ENCODE peak calls at places on chromosomes 3 and 15, in six cellular contexts. R is K562, D is B cell, M is heart right ventricle, Y is WERI-Rb-1, H is fibroblast of lung. Q is an unnamed sample.

GRCh38 chr3:129101370-129102138 is 20.1 kb downstream of the RAB43 start:
- DNase-seq in Y (no peak), D (no peak), H (no peak), M (no peak), R (no peak), Q (no peak)

GRCh38 chr15:68774120-68774519 is 46.6 kb downstream of the ANP32A start:
- DNase-seq in D (no peak), H (no peak), R (no peak), Y (no peak), M (no peak), Q (no peak)

GRCh38 chr15:78979456-78980320 is 34.8 kb upstream of the CTSH start:
- DNase-seq in M (no peak), Y (peak), R (peak), H (peak), D (peak), Q (peak)

GRCh38 chr3:189779166-189779565 is 148.0 kb downstream of the TP63 start:
- DNase-seq in R (no peak), Y (no peak), H (no peak), M (no peak), D (no peak), Q (no peak)

GRCh38 chr15:34725565-34725964 is 29.2 kb downstream of the GJD2 start:
- DNase-seq in H (peak), Y (no peak), D (no peak), R (no peak), M (no peak), Q (no peak)

GRCh38 chr3:125011941-125012340 is 43.9 kb downstream of the HEG1 start:
- DNase-seq in D (no peak), Y (peak), H (peak), R (no peak), M (no peak), Q (no peak)

GRCh38 chr3:119794971-119795612 is 13.2 kb downstream of the NR1I2 start:
- DNase-seq in H (peak), Y (no peak), D (no peak), R (peak), M (no peak), Q (peak)

GRCh38 chr3:127234784-127235183 is 41.9 kb downstream of the PRR23E start:
- DNase-seq in H (no peak), M (no peak), D (no peak), R (no peak), Y (no peak), Q (no peak)

GRCh38 chr15:25058080-25058785 is 103.4 kb downstream of the SNRPN start:
- DNase-seq in H (no peak), D (no peak), R (no peak), Y (no peak), M (no peak), Q (no peak)

GRCh38 chr3:195001961-195002861 is 268.7 kb downstream of the XXYLT1 start:
- DNase-seq in R (peak), H (peak), Y (peak), D (peak), M (peak), Q (peak)

GRCh38 chr15:89672221-89673161 is 6.7 kb downstream of the PLIN1 start:
- DNase-seq in Y (no peak), H (peak), R (no peak), D (no peak), M (no peak), Q (peak)

GRCh38 chr3:116019254-116019763 is 396.0 kb downstream of the GAP43 start:
- DNase-seq in Y (no peak), D (no peak), R (no peak), H (no peak), M (no peak), Q (no peak)

GRCh38 chr3:132265488-132265887 is 51.7 kb upstream of the ACP3 start:
- DNase-seq in M (no peak), Y (no peak), D (no peak), H (no peak), R (no peak), Q (no peak)

GRCh38 chr15:86139828-86140227 is 60.2 kb downstream of the AGBL1 start:
- DNase-seq in D (no peak), R (peak), Y (peak), H (no peak), M (no peak), Q (no peak)

GRCh38 chr15:68334661-68335124 is 57.1 kb downstream of the FEM1B start:
- DNase-seq in D (no peak), M (no peak), H (peak), Y (no peak), R (no peak), Q (peak)

GRCh38 chr3:159902531-159903314 is 85.9 kb upstream of the IL12A start:
- DNase-seq in M (no peak), H (no peak), Y (no peak), R (no peak), D (peak), Q (no peak)

GRCh38 chr3:4633078-4634004 is 140.2 kb downstream of the ITPR1 start:
- DNase-seq in D (no peak), R (peak), H (peak), M (no peak), Y (no peak), Q (peak)

GRCh38 chr15:65747265-65747664 is 44.8 kb downstream of the DENND4A start:
- DNase-seq in Y (no peak), R (no peak), H (no peak), D (no peak), M (no peak), Q (no peak)
- TF ChIP-seq CTCF in Y (no peak), R (no peak), H (no peak), D (no peak), M (no peak), Q (no peak)

DNA sequence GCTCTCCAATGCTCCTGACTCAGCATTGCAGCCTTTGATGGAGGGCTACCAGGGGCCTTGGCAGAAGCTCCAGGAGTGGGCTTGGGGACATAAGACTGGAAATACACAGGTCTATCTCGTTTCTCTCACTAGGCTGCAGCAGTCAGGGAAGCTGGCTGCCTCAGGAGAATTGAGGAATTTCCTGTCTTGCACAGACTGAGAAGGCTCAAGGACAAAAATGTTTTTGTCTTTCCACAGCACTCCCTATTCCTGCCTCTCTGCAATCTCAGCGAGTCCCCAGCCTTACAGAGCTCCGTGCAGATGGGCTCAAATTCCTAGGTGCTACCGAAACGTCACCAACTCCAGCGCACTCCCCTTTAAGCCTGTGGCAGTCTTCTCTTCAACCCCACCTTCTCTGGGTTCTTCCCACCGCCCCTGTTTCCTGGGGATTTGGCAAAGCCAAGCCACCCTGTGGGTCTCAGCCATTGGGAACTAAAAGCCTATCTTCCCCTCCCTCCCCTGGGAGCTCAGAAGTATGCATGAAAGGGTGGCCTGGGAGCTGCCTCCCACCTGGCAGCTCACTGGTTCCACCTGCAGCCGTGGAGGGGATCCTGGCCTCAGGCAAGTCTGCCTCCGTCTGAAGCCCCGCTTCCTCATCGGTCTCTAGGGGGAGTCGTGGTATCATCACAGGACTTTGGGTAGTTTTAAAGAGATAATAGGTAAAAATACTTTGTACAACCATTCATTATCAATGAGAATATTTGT is 322.6 kb upstream of the FRG2C start:
- DNase-seq in H (no peak), Y (peak), R (no peak), D (no peak), M (no peak), Q (peak)
- TF ChIP-seq CTCF in H (no peak), Y (peak), R (no peak), D (no peak), M (no peak), Q (peak)

GRCh38 chr3:186540444-186541226 is 3.5 kb downstream of the CRYGS start:
- DNase-seq in D (peak), R (peak), H (peak), Y (peak), M (no peak), Q (peak)
- TF ChIP-seq CTCF in D (peak), R (peak), H (peak), Y (peak), M (peak), Q (peak)

DNA sequence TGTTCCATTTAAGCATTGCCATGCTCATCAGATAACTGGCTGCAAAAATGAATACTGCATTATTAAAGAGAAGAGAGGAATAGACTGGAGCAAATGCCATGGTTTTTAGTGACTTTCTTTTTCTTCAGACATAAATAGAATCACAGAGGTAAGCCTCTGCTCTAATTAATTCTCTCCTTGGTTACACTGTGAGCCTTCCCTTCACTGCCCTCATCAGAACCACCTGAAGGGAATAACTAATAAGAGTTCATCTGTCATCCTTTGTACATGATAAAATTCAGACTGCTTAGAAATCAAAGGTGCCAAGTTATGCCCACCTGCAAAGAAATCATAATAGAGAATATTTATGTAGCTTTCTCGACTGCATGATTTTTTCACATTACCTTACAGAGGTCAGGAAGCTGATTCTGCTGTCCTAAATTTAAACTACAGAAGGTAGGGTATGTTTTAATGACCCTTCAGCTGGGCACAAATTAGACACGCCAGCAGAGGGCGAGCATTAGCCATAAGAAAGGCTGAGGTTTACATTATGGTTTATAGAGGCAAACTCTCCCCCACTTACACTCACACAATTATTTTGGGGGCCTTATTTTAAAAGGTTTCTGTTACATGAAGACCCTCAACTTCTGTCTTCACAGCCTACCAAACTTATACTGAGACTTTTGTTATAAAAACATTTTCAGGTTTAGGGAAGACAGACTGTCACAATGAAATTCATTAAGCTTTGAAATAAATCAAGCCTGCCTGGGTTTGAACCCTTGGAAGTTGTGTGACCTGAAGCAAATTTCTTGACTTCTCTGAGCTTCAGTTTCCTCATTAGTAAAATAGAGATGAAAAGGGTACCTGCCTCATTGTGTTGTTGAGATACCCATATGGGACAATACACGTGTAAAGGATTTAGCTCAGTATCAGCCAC is 15.3 kb upstream of the UNC13C start:
- DNase-seq in H (no peak), R (no peak), M (peak), Y (peak), D (no peak), Q (peak)
- TF ChIP-seq CTCF in H (no peak), R (peak), M (peak), Y (peak), D (no peak), Q (peak)

GRCh38 chr3:141181191-141181590 is 50.4 kb upstream of the PXYLP1 start:
- DNase-seq in R (no peak), M (no peak), H (no peak), Y (no peak), D (no peak), Q (no peak)
- TF ChIP-seq CTCF in R (no peak), M (no peak), H (no peak), Y (no peak), D (no peak), Q (no peak)

GRCh38 chr3:11530153-11530721 is 113.5 kb downstream of the VGLL4 start:
- DNase-seq in H (peak), M (peak), R (no peak), D (peak), Y (no peak), Q (peak)
- TF ChIP-seq CTCF in H (no peak), M (peak), R (no peak), D (no peak), Y (peak), Q (peak)